ENCODE peak calls at places on chromosomes 5 and 9, in seven cellular contexts. O is HCT116, P is HepG2, V is K562, B is A549, X is GM12878, K is SK-N-SH. H is an unnamed sample.

GRCh38 chr5:113427871-113428574 is 6.8 kb downstream of the TSSK1B start:
- DNase-seq in X (no peak), V (no peak), P (no peak), O (no peak), K (no peak), B (no peak), H (no peak)

GRCh38 chr5:41636605-41637004 is 126.2 kb upstream of the PLCXD3 start:
- DNase-seq in X (no peak), O (peak; percentile 22), V (peak; percentile 23), P (peak; percentile 54), K (peak; percentile 21), B (peak; percentile 3), H (peak; percentile 80)

GRCh38 chr5:119327018-119327417 is 28.8 kb upstream of the TNFAIP8 start:
- DNase-seq in K (no peak), O (no peak), V (peak; percentile 68), X (no peak), B (no peak), P (no peak), H (no peak)

GRCh38 chr5:67375606-67376005 is 179.0 kb upstream of the CD180 start:
- DNase-seq in V (peak; percentile 7), P (no peak), X (no peak), B (no peak), O (no peak), K (no peak), H (no peak)

GRCh38 chr9:10835791-10836463 is 223.1 kb upstream of the PTPRD start:
- DNase-seq in X (no peak), B (no peak), P (no peak), K (no peak), O (no peak), V (no peak), H (no peak)

GRCh38 chr9:130660326-130660682 is 4.1 kb upstream of the PRDM12 start:
- DNase-seq in K (no peak), X (no peak), P (no peak), O (no peak), B (no peak), V (no peak), H (no peak)

GRCh38 chr5:115486728-115487127 is 57.8 kb downstream of the FEM1C start:
- DNase-seq in B (no peak), X (no peak), O (no peak), P (no peak), K (no peak), V (no peak), H (peak; percentile 42)

GRCh38 chr9:128917151-128917849 is 3.5 kb upstream of the PHYHD1 start:
- DNase-seq in P (peak; percentile 61), X (no peak), B (no peak), V (no peak), O (no peak), K (no peak), H (no peak)

GRCh38 chr9:88218721-88219120 is 80.4 kb upstream of the SPATA31C2 start:
- DNase-seq in B (no peak), V (no peak), P (no peak), O (no peak), K (no peak), X (no peak), H (no peak)

GRCh38 chr5:134119720-134120119 is 5.2 kb downstream of the TCF7 start:
- DNase-seq in X (no peak), B (no peak), K (no peak), P (no peak), V (no peak), O (no peak), H (no peak)

GRCh38 chr9:122386316-122386872 is 15.6 kb downstream of the PTGS1 start:
- DNase-seq in B (no peak), P (no peak), V (no peak), X (no peak), K (no peak), O (no peak), H (no peak)

GRCh38 chr9:16032799-16033198 is 480.0 kb downstream of the CCDC171 start:
- DNase-seq in K (no peak), V (no peak), X (no peak), B (no peak), P (no peak), O (peak; percentile 10), H (peak; percentile 44)

DNA sequence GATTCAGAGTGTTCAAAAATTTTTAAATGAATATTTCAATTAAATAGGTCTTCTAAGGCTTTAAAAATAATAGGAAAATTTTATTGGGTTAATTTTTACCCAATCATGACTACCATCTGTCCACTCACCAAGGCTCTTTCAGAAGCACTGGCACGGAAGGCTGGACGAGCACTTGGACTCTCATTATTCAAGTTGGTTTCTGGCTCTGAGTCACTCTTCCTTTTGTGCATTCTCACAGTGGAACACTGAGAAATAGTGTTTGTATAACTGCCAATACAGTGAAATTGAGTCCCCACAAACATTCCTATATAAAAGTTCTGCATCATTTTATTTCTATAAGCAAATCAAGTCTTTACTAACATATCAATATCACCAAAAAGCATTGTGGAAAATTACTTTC is 1149.0 kb downstream of the EFNA5 start:
- DNase-seq in P (no peak), V (no peak), O (no peak), X (no peak), B (peak; percentile 4), K (no peak), H (no peak)
- TF ChIP-seq REST in P (no peak), V (no peak), O (no peak), X (no peak), B (no peak), K (no peak), H (no peak)

GRCh38 chr9:82457281-82457680 is 468.7 kb downstream of the SPATA31D1 start:
- DNase-seq in B (no peak), P (no peak), V (no peak), X (no peak), O (no peak), K (no peak), H (no peak)
- H3K4me2 ChIP-seq in B (no peak overlapping the region), P (no peak overlapping the region), V (no peak overlapping the region), X (no peak overlapping the region), O (no peak overlapping the region), K (no peak overlapping the region), H (no peak overlapping the region)

GRCh38 chr9:96449522-96449843 is 486 bp upstream of the HABP4 start:
- DNase-seq in V (no peak), P (no peak), B (no peak), X (no peak), K (no peak), O (no peak), H (peak; percentile 81)
- TF ChIP-seq REST in V (no peak), P (no peak), B (no peak), X (no peak), K (no peak), O (no peak), H (no peak)

DNA sequence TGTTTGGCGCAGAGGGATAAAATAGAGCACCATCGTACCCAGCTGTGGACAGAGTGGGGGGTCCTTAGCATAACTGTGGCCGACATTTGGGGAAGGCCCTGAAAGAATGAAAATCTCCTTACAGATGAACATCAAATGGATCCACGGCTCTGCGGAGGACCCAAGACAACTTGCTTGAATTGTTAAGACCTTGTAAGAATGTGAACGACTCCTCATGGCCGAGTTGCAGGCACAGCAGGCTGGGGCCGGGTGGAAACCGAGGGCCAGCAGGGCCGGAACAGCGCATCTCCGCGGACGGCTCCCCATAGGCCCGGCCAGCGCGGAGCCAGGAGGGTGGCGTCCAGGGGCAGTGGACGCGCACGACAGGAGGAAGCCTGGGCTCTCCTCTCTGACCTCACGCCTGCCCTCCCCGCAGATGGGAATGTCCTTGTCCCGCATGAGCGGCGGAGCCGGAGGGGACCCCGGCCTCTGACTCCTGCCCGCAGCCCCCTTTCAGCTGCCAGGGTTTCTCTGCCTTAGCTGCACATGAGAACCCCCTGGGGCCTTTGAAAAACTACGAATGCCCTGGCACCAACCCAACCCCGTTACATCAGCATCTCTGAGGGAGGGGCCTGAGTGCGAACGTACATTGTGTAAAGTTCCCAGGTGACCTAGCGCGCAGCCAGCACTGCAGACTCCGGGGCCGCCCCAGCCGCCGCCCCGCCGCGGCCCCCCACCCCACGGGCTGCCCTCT is 36.2 kb upstream of the PTCH1 start:
- DNase-seq in O (no peak), X (no peak), K (no peak), B (no peak), P (no peak), V (peak; percentile 12), H (peak; percentile 78)
- H3K4me2 ChIP-seq in O (no peak overlapping the region), X (no peak overlapping the region), K (no peak overlapping the region), B (no peak overlapping the region), P (no peak overlapping the region), V (peak overlapping the region; percentile 10), H (peak overlapping the region; percentile 82)

GRCh38 chr9:127505396-127506116 is 54.2 kb downstream of the LRSAM1 start:
- DNase-seq in P (peak; percentile 35), K (peak; percentile 83), B (peak; percentile 62), V (peak; percentile 55), O (no peak), X (no peak), H (peak; percentile 81)

GRCh38 chr9:127504887-127505251 is 53.6 kb downstream of the LRSAM1 start:
- DNase-seq in X (no peak), O (no peak), P (no peak), V (no peak), B (no peak), K (no peak), H (no peak)

GRCh38 chr9:127506814-127507750 is 55.8 kb downstream of the LRSAM1 start:
- DNase-seq in K (peak; percentile 91), O (no peak), B (no peak), X (no peak), V (peak; percentile 80), P (no peak), H (no peak)

GRCh38 chr9:127507751-127508648 is 56.7 kb downstream of the LRSAM1 start:
- DNase-seq in K (no peak), X (no peak), P (no peak), B (no peak), V (no peak), O (no peak), H (no peak)

GRCh38 chr9:127506117-127506813 is 55.0 kb downstream of the LRSAM1 start:
- DNase-seq in O (no peak), V (no peak), B (no peak), K (no peak), P (no peak), X (no peak), H (no peak)
- TF ChIP-seq REST in O (no peak), V (no peak), B (no peak), K (no peak), P (no peak), X (no peak), H (no peak)

DNA sequence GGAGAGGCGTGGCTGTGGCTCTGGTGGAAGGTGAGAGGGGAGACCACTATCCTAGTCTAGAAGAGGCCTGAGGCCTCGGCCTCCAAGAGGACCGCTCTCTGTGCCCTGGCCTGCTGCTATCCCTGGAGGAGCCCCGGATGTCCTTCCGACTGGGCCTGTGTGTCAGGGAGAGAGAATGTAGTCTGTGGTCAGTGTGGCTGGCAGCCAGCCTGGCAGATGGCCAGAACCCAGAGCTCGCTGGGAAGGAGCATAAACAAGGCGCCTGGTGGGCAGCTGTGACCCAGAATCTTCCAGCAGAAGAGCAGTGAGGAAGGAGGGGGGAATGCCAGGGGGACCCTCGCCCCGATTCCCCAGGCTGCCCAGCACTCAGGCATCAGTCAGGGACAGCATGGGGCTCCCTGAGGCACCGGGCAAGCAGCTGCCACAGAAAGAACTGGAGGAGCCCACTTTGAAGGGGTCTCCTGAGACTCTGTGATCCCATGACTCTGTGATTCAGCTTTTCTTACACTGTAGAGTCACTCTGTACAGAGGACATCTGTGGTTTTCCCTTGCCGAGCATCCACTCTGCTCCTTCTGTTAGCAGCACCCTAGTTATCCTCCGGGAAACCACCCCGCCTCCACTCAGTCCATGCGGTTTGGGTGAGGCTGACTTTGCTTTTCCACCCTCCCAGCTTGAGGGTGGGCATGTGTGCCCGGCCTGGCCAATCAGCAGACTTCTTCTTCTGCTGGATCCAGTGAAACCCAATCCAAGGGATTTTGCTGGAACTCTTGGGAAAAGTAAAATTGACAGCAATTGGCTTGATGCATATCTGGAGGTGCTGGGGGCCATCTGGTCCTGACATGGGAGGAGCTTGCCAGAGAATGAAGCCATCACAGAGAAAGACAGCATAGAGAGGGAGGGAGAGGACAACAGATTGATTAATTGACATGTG is 46.2 kb upstream of the PWWP2A start:
- DNase-seq in K (peak; percentile 83), B (peak; percentile 96), P (peak; percentile 82), V (peak; percentile 37), O (peak; percentile 95), X (no peak), H (peak; percentile 94)
- H3K4me2 ChIP-seq in K (peak overlapping the region; percentile 74), B (peak overlapping the region; percentile 82), P (peak overlapping the region; percentile 75), V (no peak overlapping the region), O (peak overlapping the region; percentile 84), X (no peak overlapping the region), H (peak overlapping the region; percentile 7)